ENCODE peak calls at places on chromosomes 13 and 19, in ten cellular contexts. V, E, T, F, D, O, N, R, B and A are unnamed samples.

GRCh38 chr13:26021516-26021915 is 30.3 kb downstream of the SHISA2 start:
- DNase-seq in V (no peak), E (no peak), T (no peak), F (no peak), D (no peak), O (peak), N (no peak), R (no peak), B (no peak), A (no peak)

GRCh38 chr13:51585234-51585672 is 991 bp downstream of the WDFY2 start:
- DNase-seq in V (peak), E (no peak), T (no peak), F (no peak), D (no peak), O (no peak), N (no peak), R (no peak), B (no peak), A (no peak)

GRCh38 chr19:38710928-38711725 is 33.1 kb downstream of the CAPN12 start:
- DNase-seq in V (peak), E (no peak), T (no peak), F (no peak), D (no peak), O (no peak), N (no peak), R (peak), B (no peak), A (no peak)

GRCh38 chr13:92379371-92379770 is 847.2 kb upstream of the GPC6 start:
- DNase-seq in V (no peak), E (no peak), T (no peak), F (no peak), D (no peak), O (no peak), N (no peak), R (no peak), B (no peak), A (no peak)

GRCh38 chr19:18157465-18158063 is 4.6 kb downstream of the PIK3R2 start:
- DNase-seq in V (no peak), E (no peak), T (no peak), F (no peak), D (no peak), O (no peak), N (no peak), R (no peak), B (no peak), A (no peak)

GRCh38 chr13:25881946-25882574 is 169.8 kb downstream of the SHISA2 start:
- DNase-seq in V (no peak), E (peak), T (no peak), F (no peak), D (no peak), O (peak), N (no peak), R (no peak), B (no peak), A (no peak)

GRCh38 chr13:33236021-33236420 is 49.5 kb downstream of the STARD13 start:
- DNase-seq in V (peak), E (no peak), T (no peak), F (no peak), D (no peak), O (peak), N (no peak), R (no peak), B (no peak), A (no peak)

GRCh38 chr19:58483776-58484175 is 7.6 kb downstream of the ZNF446 start:
- DNase-seq in V (no peak), E (no peak), T (no peak), F (no peak), D (no peak), O (no peak), N (no peak), R (no peak), B (no peak), A (no peak)

GRCh38 chr13:21837841-21838551 is 167.1 kb downstream of the FGF9 start:
- DNase-seq in V (peak), E (peak), T (no peak), F (no peak), D (peak), O (no peak), N (no peak), R (no peak), B (no peak), A (no peak)

GRCh38 chr19:47569331-47569730 is 3.6 kb downstream of the ZNF541 start:
- DNase-seq in V (no peak), E (peak), T (peak), F (no peak), D (no peak), O (no peak), N (no peak), R (no peak), B (no peak), A (no peak)

GRCh38 chr19:4028334-4029246 is 21.1 kb downstream of the PIAS4 start:
- DNase-seq in V (no peak), E (no peak), T (no peak), F (no peak), D (no peak), O (no peak), N (peak), R (no peak), B (no peak), A (no peak)

GRCh38 chr19:4019578-4019977 is 12.0 kb downstream of the PIAS4 start:
- DNase-seq in V (no peak), E (no peak), T (no peak), F (no peak), D (no peak), O (no peak), N (no peak), R (no peak), B (no peak), A (no peak)

GRCh38 chr19:4025317-4025716 is 17.8 kb downstream of the PIAS4 start:
- DNase-seq in V (no peak), E (no peak), T (no peak), F (no peak), D (no peak), O (no peak), N (peak), R (no peak), B (no peak), A (no peak)

GRCh38 chr19:4027146-4027545 is 19.6 kb downstream of the PIAS4 start:
- DNase-seq in V (no peak), E (no peak), T (no peak), F (no peak), D (no peak), O (no peak), N (no peak), R (no peak), B (no peak), A (peak)

DNA sequence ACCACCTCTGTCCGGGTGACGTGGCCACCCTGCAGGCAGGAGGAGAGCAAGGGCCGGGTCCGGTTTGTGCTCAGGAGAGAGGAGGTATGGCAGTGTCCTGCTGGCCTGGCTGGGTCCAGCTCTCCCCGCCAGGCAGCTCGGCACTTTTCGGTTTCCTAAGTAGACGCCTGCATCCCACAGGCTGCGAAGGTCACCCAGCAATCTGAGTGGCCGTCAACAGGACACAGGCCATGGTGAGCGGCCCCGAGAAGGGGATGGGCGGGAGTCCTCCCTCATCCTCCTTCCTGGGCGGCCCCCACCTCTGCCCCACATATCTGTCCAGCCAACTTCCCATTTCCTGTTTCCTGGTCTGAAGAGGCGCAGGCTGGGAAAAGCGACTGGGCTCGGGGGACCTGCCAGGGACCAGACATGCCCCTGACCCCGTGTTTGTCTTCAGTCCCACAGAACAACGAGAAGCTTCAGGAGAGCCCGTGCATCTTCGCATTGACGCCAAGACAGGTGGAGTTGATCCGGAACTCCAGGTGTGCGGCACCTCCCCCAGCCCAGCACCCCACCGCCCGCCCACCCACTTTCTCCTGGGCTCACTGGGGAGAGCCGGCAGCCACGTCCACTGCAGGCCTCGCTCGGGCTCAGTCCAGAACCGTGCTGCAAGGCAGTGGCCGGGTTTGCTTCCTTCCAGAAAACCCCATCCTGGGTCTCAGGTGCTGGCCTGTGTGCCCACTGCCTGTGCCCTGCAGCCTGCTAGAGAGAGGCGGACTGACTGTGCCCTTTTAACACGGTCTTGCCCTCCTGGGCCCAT is 16.3 kb downstream of the PIAS4 start:
- DNase-seq in V (no peak), E (no peak), T (no peak), F (no peak), D (no peak), O (no peak), N (peak), R (peak), B (peak), A (no peak)
- H3K27ac ChIP-seq in V (no peak), E (no peak), T (peak), F (peak), D (no peak), O (no peak), N (no peak), R (peak), B (peak), A (no peak)

GRCh38 chr19:48819366-48819816 is 8.6 kb upstream of the BCAT2 start:
- DNase-seq in V (peak), E (no peak), T (peak), F (no peak), D (peak), O (peak), N (no peak), R (peak), B (peak), A (peak)
- H3K27ac ChIP-seq in V (no peak), E (no peak), T (peak), F (peak), D (peak), O (no peak), N (peak), R (peak), B (peak), A (peak)

GRCh38 chr13:35500071-35500595 is 23.6 kb upstream of the MAB21L1 start:
- DNase-seq in V (no peak), E (no peak), T (no peak), F (no peak), D (no peak), O (no peak), N (no peak), R (no peak), B (no peak), A (no peak)
- H3K27ac ChIP-seq in V (no peak), E (no peak), T (no peak), F (no peak), D (no peak), O (no peak), N (no peak), R (no peak), B (no peak), A (no peak)

GRCh38 chr19:7397687-7398086 is 49.0 kb downstream of the ARHGEF18 start:
- DNase-seq in V (peak), E (no peak), T (no peak), F (no peak), D (no peak), O (peak), N (no peak), R (no peak), B (no peak), A (no peak)
- H3K27ac ChIP-seq in V (no peak), E (no peak), T (peak), F (peak), D (no peak), O (peak), N (peak), R (no peak), B (peak), A (peak)

GRCh38 chr19:13794752-13795589 is at the start of gene ZSWIM4:
- DNase-seq in V (peak), E (peak), T (peak), F (peak), D (peak), O (peak), N (peak), R (peak), B (peak), A (peak)
- H3K27ac ChIP-seq in V (peak), E (peak), T (peak), F (peak), D (peak), O (peak), N (peak), R (peak), B (peak), A (peak)

DNA sequence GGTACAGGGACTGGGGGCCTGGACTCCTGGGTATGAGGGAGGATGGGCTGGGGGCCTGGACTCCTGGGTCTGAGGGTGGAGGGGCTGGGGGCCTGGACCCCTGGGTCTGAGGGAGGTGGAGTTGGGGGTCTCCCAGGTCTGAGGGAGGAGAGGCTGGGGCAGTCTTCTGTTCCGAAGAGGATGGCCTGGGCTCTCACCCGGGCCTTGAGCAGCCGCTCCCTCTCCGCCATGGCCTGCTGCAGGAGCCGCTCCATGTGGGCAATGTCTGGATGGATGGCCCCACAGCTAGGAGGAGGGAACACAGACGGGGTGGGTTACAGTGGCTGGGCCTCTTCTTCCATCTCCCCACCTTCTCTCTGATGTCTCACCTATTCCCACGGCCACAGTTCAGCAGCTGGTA is 18.1 kb downstream of the PHLDB3 start:
- DNase-seq in V (no peak), E (no peak), T (no peak), F (no peak), D (no peak), O (no peak), N (no peak), R (no peak), B (no peak), A (no peak)
- H3K27ac ChIP-seq in V (no peak), E (no peak), T (no peak), F (no peak), D (no peak), O (no peak), N (no peak), R (no peak), B (no peak), A (no peak)

DNA sequence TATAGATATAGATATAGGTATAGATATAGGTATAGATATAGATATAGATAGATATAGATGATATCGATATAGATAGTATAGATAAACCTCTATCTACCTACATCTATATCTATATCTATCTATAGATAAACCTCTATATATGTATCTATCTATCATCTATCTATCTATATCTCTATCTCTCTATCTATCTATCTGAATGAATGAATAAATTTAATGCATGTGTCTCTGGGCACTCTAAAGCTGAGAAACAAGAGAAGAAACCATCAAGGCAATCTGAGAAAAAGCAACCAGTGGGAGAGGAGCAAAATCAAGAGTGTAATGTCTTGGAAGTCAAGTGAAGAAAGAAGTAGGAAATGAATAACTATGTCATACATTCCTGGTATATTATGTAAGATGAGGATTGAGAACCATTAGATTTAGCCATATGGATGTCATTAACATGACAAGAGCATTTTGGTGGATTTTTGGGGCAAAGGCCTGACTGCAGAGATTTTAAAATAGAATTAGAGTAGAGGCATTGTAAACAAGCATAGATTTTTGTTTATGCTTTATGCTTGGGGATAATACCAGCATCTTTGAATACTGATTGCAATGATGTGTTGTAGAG is 1262.7 kb upstream of the MIR17HG start:
- DNase-seq in V (peak), E (no peak), T (no peak), F (no peak), D (no peak), O (peak), N (no peak), R (no peak), B (no peak), A (no peak)
- H3K27ac ChIP-seq in V (no peak), E (no peak), T (no peak), F (no peak), D (no peak), O (no peak), N (no peak), R (no peak), B (no peak), A (no peak)

GRCh38 chr19:7351861-7352260 is 3.1 kb downstream of the ARHGEF18 start:
- DNase-seq in V (no peak), E (no peak), T (no peak), F (no peak), D (no peak), O (no peak), N (no peak), R (no peak), B (no peak), A (no peak)
- H3K27ac ChIP-seq in V (no peak), E (no peak), T (no peak), F (peak), D (no peak), O (no peak), N (no peak), R (no peak), B (no peak), A (no peak)